ENCODE peak calls at places on chromosomes 16 and 17, in six cellular contexts. U is endothelial cell of umbilical vein, I is adrenal gland, X is IMR-90, R is breast epithelium, L is NB4. E is an unnamed sample.

GRCh38 chr16:48353565-48354163 is 31.5 kb downstream of the SIAH1 start:
- DNase-seq in X (peak; percentile 75), U (peak; percentile 75), L (peak; percentile 88), I (peak; percentile 77), R (no peak), E (peak; percentile 70)

GRCh38 chr16:30521873-30522641 is 4.3 kb downstream of the ZNF768 start:
- DNase-seq in I (no peak), U (no peak), L (no peak), X (no peak), R (no peak), E (no peak)

GRCh38 chr17:67046398-67046797 is 2.0 kb downstream of the CACNG1 start:
- DNase-seq in X (no peak), U (no peak), I (no peak), L (no peak), R (no peak), E (no peak)

GRCh38 chr16:1533443-1533951 is at the start of gene TMEM204:
- DNase-seq in R (no peak), L (no peak), I (peak; percentile 63), X (peak; percentile 78), U (peak; percentile 83), E (no peak)

GRCh38 chr16:55433535-55433934 is 45.5 kb upstream of the MMP2 start:
- DNase-seq in I (no peak), L (no peak), X (no peak), R (no peak), U (no peak), E (no peak)

GRCh38 chr17:57090560-57091185 is 5.6 kb downstream of the AKAP1 start:
- DNase-seq in U (no peak), L (peak; percentile 34), X (peak; percentile 5), R (no peak), I (no peak), E (no peak)

GRCh38 chr17:66420961-66421371 is 118.6 kb downstream of the PRKCA start:
- DNase-seq in I (peak; percentile 73), R (no peak), L (no peak), X (peak; percentile 77), U (no peak), E (no peak)

GRCh38 chr17:61694095-61694494 is 103.1 kb upstream of the NACA2 start:
- DNase-seq in U (no peak), X (no peak), R (no peak), I (no peak), L (no peak), E (no peak)

DNA sequence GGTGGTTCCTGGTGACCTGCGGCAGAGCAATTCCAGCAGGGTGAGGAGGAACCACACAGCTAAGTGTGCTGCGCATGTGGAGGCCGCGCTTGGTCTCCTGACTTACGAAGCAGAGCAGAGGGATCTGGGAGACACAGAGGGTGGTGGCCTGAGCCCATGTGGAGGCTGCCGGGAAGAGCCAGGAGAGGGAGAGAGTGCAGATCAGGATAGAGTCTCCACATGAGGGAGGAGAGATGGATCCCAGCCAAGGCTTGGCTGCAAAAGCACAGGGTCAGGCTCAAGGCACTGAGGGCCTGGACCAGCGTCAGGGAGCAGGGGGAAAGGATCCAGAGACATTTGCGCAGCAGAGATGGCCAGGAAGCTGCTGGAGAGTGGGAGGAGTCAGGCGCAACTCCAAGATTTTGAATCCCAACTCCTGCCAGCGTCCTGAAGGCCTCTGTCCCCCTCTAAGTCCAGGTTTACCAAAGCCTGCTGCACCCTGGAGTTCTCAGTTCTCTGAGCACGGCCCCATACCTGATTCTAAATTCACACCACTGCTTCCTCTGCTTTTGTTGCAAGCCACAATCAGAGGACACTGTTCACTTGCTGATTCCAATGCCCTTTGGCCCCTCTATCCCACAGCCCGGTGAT is 11.3 kb upstream of the MLLT6 start:
- DNase-seq in I (peak; percentile 97), L (no peak), U (no peak), X (peak; percentile 51), R (peak; percentile 77), E (no peak)
- TF ChIP-seq POLR2A in I (no peak), L (no peak), U (no peak), X (no peak), R (no peak), E (no peak)

GRCh38 chr17:4986951-4987766 is at the start of gene CAMTA2:
- DNase-seq in X (peak; percentile 56), U (peak; percentile 83), L (peak; percentile 82), I (peak; percentile 87), R (peak; percentile 85), E (peak; percentile 84)
- TF ChIP-seq POLR2A in X (no peak), U (peak; percentile 70), L (peak; percentile 35), I (peak; percentile 47), R (peak; percentile 73), E (peak; percentile 39)

DNA sequence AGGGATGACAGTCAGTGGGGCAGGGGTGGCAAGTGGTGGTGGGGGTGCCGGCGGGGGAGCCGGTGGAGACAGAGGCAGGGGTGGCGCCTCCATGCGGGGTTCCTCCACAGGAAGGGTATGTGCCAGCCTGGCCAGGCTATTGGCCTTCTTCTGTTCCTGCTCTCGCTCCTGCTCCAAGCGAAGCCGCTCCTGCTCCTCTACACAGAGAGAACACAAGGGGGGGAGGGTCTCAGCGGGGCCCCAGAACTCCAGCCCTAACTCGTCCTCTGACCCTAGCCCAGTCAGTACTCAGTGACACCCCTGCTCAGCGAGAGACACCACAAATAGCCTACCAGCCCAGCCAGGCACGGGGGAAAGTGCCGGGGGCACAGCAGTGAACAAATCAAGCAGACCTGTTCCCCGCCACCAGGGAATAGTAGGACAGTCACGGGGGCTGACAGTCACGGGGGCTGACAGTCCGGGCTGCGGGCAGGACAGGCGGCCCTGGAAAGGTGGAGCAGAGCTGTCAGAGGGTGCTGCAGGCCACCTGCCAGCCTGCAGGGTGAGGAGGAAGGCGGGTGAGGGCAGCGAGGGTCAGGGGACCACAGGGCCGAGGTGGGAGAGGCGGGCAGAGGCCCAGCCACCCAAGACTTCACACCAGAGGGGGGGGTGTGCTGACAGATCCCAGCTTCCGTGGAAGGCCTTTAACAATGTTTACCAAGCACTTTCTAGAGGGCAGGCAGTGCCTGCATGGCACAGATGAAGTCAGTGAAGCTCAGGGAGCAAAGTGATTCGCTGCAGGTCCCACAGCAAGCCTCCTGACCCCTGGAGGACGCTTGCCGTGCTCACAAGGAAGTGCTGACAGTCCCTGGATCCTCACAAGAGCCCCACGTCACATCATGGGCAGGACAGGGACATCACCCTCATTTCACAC is 5.3 kb downstream of the MNT start:
- DNase-seq in I (peak; percentile 42), X (peak; percentile 58), U (peak; percentile 23), L (peak; percentile 35), R (no peak), E (no peak)
- TF ChIP-seq POLR2A in I (no peak), X (no peak), U (no peak), L (no peak), R (no peak), E (no peak)

DNA sequence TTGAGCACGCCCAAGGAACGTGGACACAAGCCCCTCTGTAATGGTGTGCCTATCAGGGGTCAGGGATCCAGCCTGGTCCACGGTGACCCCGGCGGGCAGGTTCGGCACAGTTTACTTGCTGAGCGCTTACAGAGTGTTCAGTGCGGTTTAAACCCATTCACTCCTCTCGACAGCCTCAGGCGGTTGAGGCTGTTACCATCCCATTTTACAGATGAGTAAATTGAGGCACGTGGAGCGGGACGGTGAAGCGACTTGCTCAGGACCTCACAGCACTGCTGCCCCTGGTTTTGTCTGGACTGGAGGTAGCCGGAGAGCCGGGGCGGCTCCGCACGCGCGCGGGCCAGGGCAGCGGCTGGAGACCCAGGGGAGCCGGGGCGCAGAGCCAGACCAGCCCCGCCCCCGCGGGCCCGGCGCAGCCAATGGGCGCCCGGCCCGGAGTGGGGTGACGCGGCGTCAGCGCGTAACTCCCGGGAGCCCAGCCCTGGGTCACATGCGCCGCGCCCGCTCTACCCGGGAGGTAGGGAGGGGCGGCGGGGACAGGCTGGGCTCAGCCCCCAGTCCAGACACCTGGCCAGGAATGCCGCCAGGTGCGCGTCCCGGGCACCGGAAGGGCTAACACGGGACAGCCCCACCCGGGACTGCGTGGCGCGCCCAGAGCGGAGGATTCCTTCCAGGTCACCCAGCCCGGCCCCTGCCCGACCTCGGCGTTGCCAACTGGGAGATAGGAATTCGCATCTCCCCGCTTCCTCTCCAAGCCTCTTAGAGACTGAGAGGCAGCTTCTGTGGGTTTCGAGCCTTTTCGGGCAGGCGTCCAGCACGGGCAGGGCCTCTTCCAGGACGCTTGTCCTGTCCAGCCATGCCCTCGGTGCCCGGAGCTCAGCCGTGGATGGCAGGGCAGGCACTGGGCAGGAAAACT is 3.3 kb upstream of the SREBF1 start:
- DNase-seq in X (peak; percentile 78), U (peak; percentile 83), L (peak; percentile 93), R (peak; percentile 90), I (peak; percentile 95), E (peak; percentile 98)
- TF ChIP-seq POLR2A in X (peak; percentile 85), U (peak; percentile 88), L (peak; percentile 94), R (peak; percentile 77), I (peak; percentile 73), E (peak; percentile 76)

E was measured in H54.